ENCODE peak calls at places on chromosomes 7 and 10, in four cellular contexts. One of them, this sample, is unnamed.

GRCh38 chr10:126663328-126663727 is 7.2 kb downstream of the C10orf90 start:
- DNase-seq in prostate gland: no peak
- DNase-seq in foreskin keratinocyte: no peak
- DNase-seq in neural progenitor cell: no peak
- DNase-seq in this sample: peak; percentile 26

GRCh38 chr7:77759294-77759889 is 38.8 kb downstream of the TMEM60 start:
- DNase-seq in prostate gland: peak; percentile 70
- DNase-seq in foreskin keratinocyte: peak; percentile 45
- DNase-seq in neural progenitor cell: peak; percentile 63
- DNase-seq in this sample: peak; percentile 74

GRCh38 chr10:31723074-31723750 is 205.4 kb downstream of the ARHGAP12 start:
- DNase-seq in prostate gland: no peak
- DNase-seq in foreskin keratinocyte: peak; percentile 22
- DNase-seq in neural progenitor cell: no peak
- DNase-seq in this sample: no peak

GRCh38 chr7:27175005-27175625 is 995 bp upstream of the HOXA10 start:
- DNase-seq in prostate gland: peak; percentile 94
- DNase-seq in foreskin keratinocyte: no peak
- DNase-seq in neural progenitor cell: no peak
- DNase-seq in this sample: no peak

GRCh38 chr7:29177963-29178612 is 16.5 kb upstream of the CHN2 start:
- DNase-seq in prostate gland: peak; percentile 23
- DNase-seq in foreskin keratinocyte: peak; percentile 82
- DNase-seq in neural progenitor cell: no peak
- DNase-seq in this sample: peak; percentile 27

GRCh38 chr7:150746931-150747330 is 9.7 kb downstream of the GIMAP5 start:
- DNase-seq in prostate gland: no peak
- DNase-seq in foreskin keratinocyte: no peak
- DNase-seq in neural progenitor cell: no peak
- DNase-seq in this sample: no peak

GRCh38 chr10:115417585-115418265 is 324.6 kb downstream of the ATRNL1 start:
- DNase-seq in prostate gland: peak; percentile 13
- DNase-seq in foreskin keratinocyte: peak; percentile 38
- DNase-seq in neural progenitor cell: peak; percentile 81
- DNase-seq in this sample: peak; percentile 33

GRCh38 chr10:103729851-103730250 is 125.5 kb downstream of the SH3PXD2A start:
- DNase-seq in prostate gland: no peak
- DNase-seq in foreskin keratinocyte: no peak
- DNase-seq in neural progenitor cell: no peak
- DNase-seq in this sample: no peak

GRCh38 chr7:55132890-55133551 is 114.2 kb downstream of the EGFR start:
- DNase-seq in prostate gland: no peak
- DNase-seq in foreskin keratinocyte: peak; percentile 100
- DNase-seq in neural progenitor cell: no peak
- DNase-seq in this sample: peak; percentile 48

GRCh38 chr7:100602889-100603696 is 930 bp downstream of the PCOLCE start:
- DNase-seq in prostate gland: no peak
- DNase-seq in foreskin keratinocyte: no peak
- DNase-seq in neural progenitor cell: peak; percentile 83
- DNase-seq in this sample: peak; percentile 46

GRCh38 chr7:64320547-64321495 is 7.1 kb downstream of the ZNF736 start:
- DNase-seq in prostate gland: no peak
- DNase-seq in foreskin keratinocyte: no peak
- DNase-seq in neural progenitor cell: no peak
- DNase-seq in this sample: no peak

GRCh38 chr7:151891182-151891581 is 14.3 kb upstream of the PRKAG2 start:
- DNase-seq in prostate gland: no peak
- DNase-seq in foreskin keratinocyte: no peak
- DNase-seq in neural progenitor cell: no peak
- DNase-seq in this sample: no peak

GRCh38 chr7:45108863-45109262 is 2.6 kb downstream of the TBRG4 start:
- DNase-seq in prostate gland: no peak
- DNase-seq in foreskin keratinocyte: no peak
- DNase-seq in neural progenitor cell: no peak
- DNase-seq in this sample: no peak

GRCh38 chr7:45112648-45113047 is 1.2 kb upstream of the TBRG4 start:
- DNase-seq in prostate gland: no peak
- DNase-seq in foreskin keratinocyte: no peak
- DNase-seq in neural progenitor cell: no peak
- DNase-seq in this sample: no peak

GRCh38 chr7:45116048-45116447 is 4.6 kb upstream of the TBRG4 start:
- DNase-seq in prostate gland: no peak
- DNase-seq in foreskin keratinocyte: no peak
- DNase-seq in neural progenitor cell: no peak
- DNase-seq in this sample: no peak

GRCh38 chr7:45107356-45107755 is 4.1 kb downstream of the TBRG4 start:
- DNase-seq in prostate gland: no peak
- DNase-seq in foreskin keratinocyte: no peak
- DNase-seq in neural progenitor cell: no peak
- DNase-seq in this sample: no peak

DNA sequence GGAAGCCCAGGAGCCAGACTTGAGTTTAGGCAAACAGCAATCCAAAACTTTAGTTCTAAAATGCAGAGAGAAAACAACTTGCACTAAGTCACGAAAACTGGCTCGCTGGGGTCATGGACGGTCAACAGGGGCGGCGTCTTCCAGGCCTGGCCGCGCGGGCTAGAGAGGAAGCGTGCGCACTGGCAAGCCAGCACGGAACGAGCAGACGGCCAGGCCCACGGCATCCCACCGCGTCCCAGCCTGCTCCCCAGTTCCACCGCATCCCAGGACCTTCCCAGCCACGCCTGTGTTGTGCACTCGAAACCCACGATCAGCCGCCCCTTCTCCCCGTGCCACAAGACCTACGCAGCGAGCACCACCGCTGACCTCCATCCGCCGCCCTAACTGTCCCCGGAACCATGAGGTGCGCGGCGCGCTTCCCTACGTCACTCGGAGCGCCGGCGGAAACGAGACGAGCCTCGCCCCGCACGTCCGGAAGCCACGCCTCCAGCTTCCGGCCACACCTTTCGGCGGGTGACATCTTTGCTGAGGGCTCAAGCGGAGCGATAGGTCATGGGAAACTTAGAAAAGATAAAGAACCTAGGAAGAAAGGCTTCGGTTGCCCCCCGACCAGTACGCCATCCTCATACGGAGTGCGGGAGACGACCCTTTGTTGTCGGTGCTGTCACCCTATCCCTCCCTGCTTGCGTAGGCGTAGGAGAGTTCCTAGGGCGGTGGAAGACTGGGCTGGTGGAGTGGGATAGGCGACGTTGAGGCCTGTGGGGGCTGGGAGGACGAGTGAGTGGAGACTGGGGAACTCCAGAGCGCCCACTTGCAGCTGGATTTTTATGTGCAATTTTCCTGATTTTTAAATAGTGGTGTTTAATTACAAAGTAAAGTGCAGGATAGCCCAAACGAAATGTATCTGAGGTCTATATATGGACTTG is at the start of gene TBRG4:
- DNase-seq in prostate gland: peak; percentile 92
- DNase-seq in foreskin keratinocyte: peak; percentile 90
- DNase-seq in neural progenitor cell: peak; percentile 98
- DNase-seq in this sample: peak; percentile 94
- TF ChIP-seq CTCF in prostate gland: no peak
- TF ChIP-seq CTCF in foreskin keratinocyte: peak; percentile 53
- TF ChIP-seq CTCF in neural progenitor cell: peak; percentile 51
- TF ChIP-seq CTCF in this sample: no peak

DNA sequence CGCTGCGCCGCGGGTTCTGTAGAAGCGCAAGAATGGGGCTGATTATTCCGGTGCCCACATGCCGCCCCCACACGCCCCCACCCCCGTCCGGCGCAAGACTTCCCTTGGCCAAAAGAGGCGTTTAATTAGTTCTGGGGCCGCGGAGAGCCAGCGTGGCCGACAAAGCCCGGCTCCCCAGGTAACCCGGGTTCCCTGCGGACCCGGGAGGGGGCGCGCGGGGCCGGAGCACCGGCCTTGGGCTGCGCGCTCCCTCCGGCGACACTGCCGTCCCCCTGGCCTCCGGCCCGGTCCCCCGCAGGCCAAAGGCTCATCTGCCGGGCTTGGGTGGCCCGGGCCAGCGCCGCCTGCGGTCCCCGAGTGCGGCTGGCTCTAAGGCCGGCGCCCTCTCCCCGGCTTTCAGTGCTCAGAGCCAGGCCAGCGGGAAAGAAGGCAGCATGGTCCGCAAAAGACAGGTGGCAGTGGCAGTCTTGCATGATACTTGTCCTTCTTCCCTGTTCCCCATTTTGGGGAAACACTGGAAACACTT is 18.5 kb upstream of the PTF1A start:
- DNase-seq in prostate gland: no peak
- DNase-seq in foreskin keratinocyte: no peak
- DNase-seq in neural progenitor cell: peak; percentile 69
- DNase-seq in this sample: peak; percentile 37
- TF ChIP-seq CTCF in prostate gland: no peak
- TF ChIP-seq CTCF in foreskin keratinocyte: no peak
- TF ChIP-seq CTCF in neural progenitor cell: peak; percentile 39
- TF ChIP-seq CTCF in this sample: peak; percentile 29

GRCh38 chr10:99433378-99434020 is 3.1 kb upstream of the GOT1 start:
- DNase-seq in prostate gland: no peak
- DNase-seq in foreskin keratinocyte: no peak
- DNase-seq in neural progenitor cell: no peak
- DNase-seq in this sample: no peak
- TF ChIP-seq CTCF in prostate gland: no peak
- TF ChIP-seq CTCF in foreskin keratinocyte: peak; percentile 52
- TF ChIP-seq CTCF in neural progenitor cell: peak; percentile 26
- TF ChIP-seq CTCF in this sample: no peak

GRCh38 chr7:125316451-125316850 is 386.8 kb upstream of the POT1 start:
- DNase-seq in prostate gland: no peak
- DNase-seq in foreskin keratinocyte: peak; percentile 62
- DNase-seq in neural progenitor cell: peak; percentile 77
- DNase-seq in this sample: no peak
- TF ChIP-seq CTCF in prostate gland: no peak
- TF ChIP-seq CTCF in foreskin keratinocyte: peak; percentile 55
- TF ChIP-seq CTCF in neural progenitor cell: peak; percentile 61
- TF ChIP-seq CTCF in this sample: peak; percentile 38

GRCh38 chr10:75021851-75022250 is 89.6 kb upstream of the SAMD8 start:
- DNase-seq in prostate gland: peak; percentile 42
- DNase-seq in foreskin keratinocyte: no peak
- DNase-seq in neural progenitor cell: no peak
- DNase-seq in this sample: peak; percentile 71
- TF ChIP-seq CTCF in prostate gland: no peak
- TF ChIP-seq CTCF in foreskin keratinocyte: no peak
- TF ChIP-seq CTCF in neural progenitor cell: no peak
- TF ChIP-seq CTCF in this sample: no peak

This sample was measured in body of pancreas.